ENCODE peak calls at places on chromosomes 5 and 9, in six cellular contexts. One of them, this sample, is unnamed.

GRCh38 chr5:159912033-159912800 is 4.1 kb upstream of the ADRA1B start:
- DNase-seq in prostate gland: no peak
- DNase-seq in ovary: no peak
- DNase-seq in K562: no peak
- DNase-seq in breast epithelium: no peak
- DNase-seq in transverse colon: peak; percentile 30
- DNase-seq in this sample: no peak

GRCh38 chr5:176450077-176450476 is 1.9 kb downstream of the FAF2 start:
- DNase-seq in prostate gland: no peak
- DNase-seq in ovary: no peak
- DNase-seq in K562: no peak
- DNase-seq in breast epithelium: no peak
- DNase-seq in transverse colon: no peak
- DNase-seq in this sample: no peak

GRCh38 chr5:85663708-85664031 is 954.1 kb upstream of the COX7C start:
- DNase-seq in prostate gland: no peak
- DNase-seq in ovary: no peak
- DNase-seq in K562: no peak
- DNase-seq in breast epithelium: no peak
- DNase-seq in transverse colon: no peak
- DNase-seq in this sample: no peak

GRCh38 chr9:34547960-34548603 is 25.3 kb upstream of the ENHO start:
- DNase-seq in prostate gland: peak; percentile 63
- DNase-seq in ovary: peak; percentile 64
- DNase-seq in K562: peak; percentile 54
- DNase-seq in breast epithelium: peak; percentile 56
- DNase-seq in transverse colon: peak; percentile 70
- DNase-seq in this sample: peak; percentile 87

GRCh38 chr9:95409650-95410426 is 92.3 kb upstream of the FANCC start:
- DNase-seq in prostate gland: no peak
- DNase-seq in ovary: no peak
- DNase-seq in K562: no peak
- DNase-seq in breast epithelium: no peak
- DNase-seq in transverse colon: no peak
- DNase-seq in this sample: no peak

GRCh38 chr5:124365491-124365890 is 380.9 kb downstream of the ZNF608 start:
- DNase-seq in prostate gland: no peak
- DNase-seq in ovary: no peak
- DNase-seq in K562: no peak
- DNase-seq in breast epithelium: no peak
- DNase-seq in transverse colon: no peak
- DNase-seq in this sample: no peak

GRCh38 chr9:128743421-128743820 is 19.5 kb upstream of the ZDHHC12 start:
- DNase-seq in prostate gland: no peak
- DNase-seq in ovary: no peak
- DNase-seq in K562: no peak
- DNase-seq in breast epithelium: no peak
- DNase-seq in transverse colon: no peak
- DNase-seq in this sample: no peak

GRCh38 chr5:388266-389196 is 54.4 kb upstream of the EXOC3 start:
- DNase-seq in prostate gland: peak; percentile 3
- DNase-seq in ovary: peak; percentile 6
- DNase-seq in K562: no peak
- DNase-seq in breast epithelium: peak; percentile 41
- DNase-seq in transverse colon: no peak
- DNase-seq in this sample: no peak

GRCh38 chr9:114445616-114446015 is 57.8 kb upstream of the AKNA start:
- DNase-seq in prostate gland: no peak
- DNase-seq in ovary: no peak
- DNase-seq in K562: no peak
- DNase-seq in breast epithelium: no peak
- DNase-seq in transverse colon: no peak
- DNase-seq in this sample: no peak

GRCh38 chr5:39176740-39177628 is 42.4 kb downstream of the FYB1 start:
- DNase-seq in prostate gland: no peak
- DNase-seq in ovary: no peak
- DNase-seq in K562: no peak
- DNase-seq in breast epithelium: no peak
- DNase-seq in transverse colon: no peak
- DNase-seq in this sample: no peak

GRCh38 chr9:3244963-3245653 is 280.7 kb downstream of the RFX3 start:
- DNase-seq in prostate gland: no peak
- DNase-seq in ovary: no peak
- DNase-seq in K562: no peak
- DNase-seq in breast epithelium: no peak
- DNase-seq in transverse colon: no peak
- DNase-seq in this sample: no peak

GRCh38 chr5:109654455-109654854 is 35.3 kb upstream of the MAN2A1 start:
- DNase-seq in prostate gland: no peak
- DNase-seq in ovary: no peak
- DNase-seq in K562: no peak
- DNase-seq in breast epithelium: no peak
- DNase-seq in transverse colon: no peak
- DNase-seq in this sample: no peak

GRCh38 chr5:92560698-92561361 is 1020.2 kb downstream of the NR2F1-AS1 start:
- DNase-seq in prostate gland: no peak
- DNase-seq in ovary: no peak
- DNase-seq in K562: no peak
- DNase-seq in breast epithelium: no peak
- DNase-seq in transverse colon: no peak
- DNase-seq in this sample: no peak

GRCh38 chr5:94691947-94692346 is 73.5 kb downstream of the SLF1 start:
- DNase-seq in prostate gland: no peak
- DNase-seq in ovary: no peak
- DNase-seq in K562: no peak
- DNase-seq in breast epithelium: no peak
- DNase-seq in transverse colon: no peak
- DNase-seq in this sample: peak; percentile 10

GRCh38 chr5:156640751-156641241 is 209.3 kb upstream of the PPP1R2B start:
- DNase-seq in prostate gland: no peak
- DNase-seq in ovary: no peak
- DNase-seq in K562: no peak
- DNase-seq in breast epithelium: no peak
- DNase-seq in transverse colon: no peak
- DNase-seq in this sample: no peak

GRCh38 chr5:154444559-154445421 is 1.0 kb upstream of the SAP30L start:
- DNase-seq in prostate gland: no peak
- DNase-seq in ovary: no peak
- DNase-seq in K562: peak; percentile 27
- DNase-seq in breast epithelium: no peak
- DNase-seq in transverse colon: peak; percentile 22
- DNase-seq in this sample: peak; percentile 14

GRCh38 chr9:16121168-16121567 is 568.3 kb downstream of the CCDC171 start:
- DNase-seq in prostate gland: no peak
- DNase-seq in ovary: no peak
- DNase-seq in K562: no peak
- DNase-seq in breast epithelium: no peak
- DNase-seq in transverse colon: no peak
- DNase-seq in this sample: no peak

GRCh38 chr9:4143951-4144717 is 155.7 kb downstream of the GLIS3 start:
- DNase-seq in prostate gland: no peak
- DNase-seq in ovary: no peak
- DNase-seq in K562: no peak
- DNase-seq in breast epithelium: no peak
- DNase-seq in transverse colon: no peak
- DNase-seq in this sample: no peak

GRCh38 chr5:150058480-150059126 is 27.8 kb downstream of the CSF1R start:
- DNase-seq in prostate gland: no peak
- DNase-seq in ovary: no peak
- DNase-seq in K562: peak; percentile 35
- DNase-seq in breast epithelium: peak; percentile 40
- DNase-seq in transverse colon: no peak
- DNase-seq in this sample: no peak

GRCh38 chr9:135075234-135076142 is 12.0 kb upstream of the OLFM1 start:
- DNase-seq in prostate gland: peak; percentile 60
- DNase-seq in ovary: peak; percentile 46
- DNase-seq in K562: no peak
- DNase-seq in breast epithelium: peak; percentile 20
- DNase-seq in transverse colon: peak; percentile 39
- DNase-seq in this sample: peak; percentile 61

GRCh38 chr5:97735209-97735608 is 552.2 kb upstream of the RIOK2 start:
- DNase-seq in prostate gland: no peak
- DNase-seq in ovary: no peak
- DNase-seq in K562: no peak
- DNase-seq in breast epithelium: no peak
- DNase-seq in transverse colon: no peak
- DNase-seq in this sample: no peak

GRCh38 chr5:125189451-125190051 is 443.1 kb upstream of the ZNF608 start:
- DNase-seq in prostate gland: no peak
- DNase-seq in ovary: no peak
- DNase-seq in K562: no peak
- DNase-seq in breast epithelium: no peak
- DNase-seq in transverse colon: no peak
- DNase-seq in this sample: no peak

GRCh38 chr5:143600396-143601075 is 197.1 kb upstream of the NR3C1 start:
- DNase-seq in prostate gland: no peak
- DNase-seq in ovary: no peak
- DNase-seq in K562: no peak
- DNase-seq in breast epithelium: no peak
- DNase-seq in transverse colon: no peak
- DNase-seq in this sample: no peak

GRCh38 chr9:87950765-87951488 is 23.4 kb downstream of the CDK20 start:
- DNase-seq in prostate gland: no peak
- DNase-seq in ovary: no peak
- DNase-seq in K562: peak; percentile 20
- DNase-seq in breast epithelium: no peak
- DNase-seq in transverse colon: no peak
- DNase-seq in this sample: no peak

GRCh38 chr5:134568761-134569725 is 43.6 kb downstream of the JADE2 start:
- DNase-seq in prostate gland: peak; percentile 52
- DNase-seq in ovary: peak; percentile 69
- DNase-seq in K562: no peak
- DNase-seq in breast epithelium: peak; percentile 33
- DNase-seq in transverse colon: peak; percentile 68
- DNase-seq in this sample: peak; percentile 82

GRCh38 chr5:10434392-10434791 is 7.3 kb upstream of the ROPN1L start:
- DNase-seq in prostate gland: no peak
- DNase-seq in ovary: no peak
- DNase-seq in K562: no peak
- DNase-seq in breast epithelium: no peak
- DNase-seq in transverse colon: no peak
- DNase-seq in this sample: no peak

GRCh38 chr9:105258225-105258737 is 13.8 kb downstream of the SLC44A1 start:
- DNase-seq in prostate gland: no peak
- DNase-seq in ovary: no peak
- DNase-seq in K562: no peak
- DNase-seq in breast epithelium: no peak
- DNase-seq in transverse colon: peak; percentile 27
- DNase-seq in this sample: no peak

GRCh38 chr5:133565993-133566392 is 46.3 kb downstream of the FSTL4 start:
- DNase-seq in prostate gland: no peak
- DNase-seq in ovary: no peak
- DNase-seq in K562: peak; percentile 32
- DNase-seq in breast epithelium: no peak
- DNase-seq in transverse colon: no peak
- DNase-seq in this sample: no peak

GRCh38 chr9:123081824-123082223 is 48.4 kb downstream of the GPR21 start:
- DNase-seq in prostate gland: no peak
- DNase-seq in ovary: no peak
- DNase-seq in K562: peak; percentile 46
- DNase-seq in breast epithelium: no peak
- DNase-seq in transverse colon: no peak
- DNase-seq in this sample: no peak

GRCh38 chr5:95471447-95471846 is 80.3 kb downstream of the FAM81B start:
- DNase-seq in prostate gland: no peak
- DNase-seq in ovary: no peak
- DNase-seq in K562: no peak
- DNase-seq in breast epithelium: no peak
- DNase-seq in transverse colon: no peak
- DNase-seq in this sample: no peak

GRCh38 chr9:69153707-69154521 is 20.2 kb upstream of the TJP2 start:
- DNase-seq in prostate gland: no peak
- DNase-seq in ovary: no peak
- DNase-seq in K562: no peak
- DNase-seq in breast epithelium: no peak
- DNase-seq in transverse colon: no peak
- DNase-seq in this sample: no peak
- H3K27ac ChIP-seq in prostate gland: no peak overlapping the region
- H3K27ac ChIP-seq in ovary: no peak overlapping the region
- H3K27ac ChIP-seq in K562: no peak overlapping the region
- H3K27ac ChIP-seq in breast epithelium: no peak overlapping the region
- H3K27ac ChIP-seq in transverse colon: no peak overlapping the region
- H3K27ac ChIP-seq in this sample: no peak overlapping the region

DNA sequence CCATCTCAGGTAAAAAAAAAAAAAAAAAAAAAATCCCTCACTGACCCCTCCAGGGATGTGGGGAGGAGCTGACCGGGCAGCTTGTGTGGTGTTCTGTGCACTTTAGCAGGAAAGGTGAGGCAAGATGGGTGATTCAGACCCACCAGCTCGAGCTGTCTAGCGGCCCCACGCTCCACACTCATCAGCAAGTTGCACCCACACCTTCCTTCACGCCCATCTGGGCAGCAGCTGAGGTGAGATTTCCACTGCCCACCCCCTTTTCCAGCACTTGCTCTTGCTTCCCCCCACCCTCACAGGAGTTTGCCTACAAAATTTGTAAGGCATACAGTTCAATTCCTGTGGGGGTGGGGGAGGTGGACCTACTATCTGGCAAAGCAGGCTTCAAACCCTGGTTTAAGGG is 58.7 kb upstream of the ZNF354B start:
- DNase-seq in prostate gland: no peak
- DNase-seq in ovary: no peak
- DNase-seq in K562: no peak
- DNase-seq in breast epithelium: no peak
- DNase-seq in transverse colon: no peak
- DNase-seq in this sample: no peak
- H3K9me3 ChIP-seq in prostate gland: no peaks in the 10 kb centered on the region
- H3K9me3 ChIP-seq in ovary: no peaks in the 10 kb centered on the region
- H3K9me3 ChIP-seq in K562: no peaks in the 10 kb centered on the region
- H3K9me3 ChIP-seq in breast epithelium: no peaks in the 10 kb centered on the region
- H3K9me3 ChIP-seq in transverse colon: no peaks in the 10 kb centered on the region
- H3K9me3 ChIP-seq in this sample: no peaks in the 10 kb centered on the region

DNA sequence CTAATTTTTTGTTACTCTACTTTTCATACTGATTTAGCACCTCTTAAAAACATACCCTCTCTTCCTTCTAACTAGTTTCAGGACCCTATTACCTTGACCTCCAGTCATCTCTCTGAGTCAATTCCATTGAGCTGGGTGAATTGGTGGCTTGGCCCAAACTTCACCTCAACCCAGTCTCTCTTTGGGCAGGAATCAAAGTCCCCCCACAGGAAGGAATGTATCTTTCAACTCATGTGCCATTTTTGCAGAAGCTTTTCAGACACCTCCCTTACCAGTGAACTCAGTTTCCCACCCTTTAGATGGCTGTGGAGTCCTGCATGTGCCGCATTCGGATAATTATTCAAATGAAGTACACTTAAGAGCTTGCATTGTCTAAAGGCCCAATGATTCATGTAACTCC is 693.6 kb downstream of the PTPRD start:
- DNase-seq in prostate gland: no peak
- DNase-seq in ovary: no peak
- DNase-seq in K562: no peak
- DNase-seq in breast epithelium: no peak
- DNase-seq in transverse colon: no peak
- DNase-seq in this sample: no peak
- TF ChIP-seq POLR2A in prostate gland: no peak
- TF ChIP-seq POLR2A in ovary: no peak
- TF ChIP-seq POLR2A in K562: no peak
- TF ChIP-seq POLR2A in breast epithelium: no peak
- TF ChIP-seq POLR2A in transverse colon: no peak
- TF ChIP-seq POLR2A in this sample: no peak

GRCh38 chr9:1007312-1007711 is 30.9 kb downstream of the DMRT3 start:
- DNase-seq in prostate gland: no peak
- DNase-seq in ovary: no peak
- DNase-seq in K562: no peak
- DNase-seq in breast epithelium: no peak
- DNase-seq in transverse colon: no peak
- DNase-seq in this sample: no peak
- H3K27ac ChIP-seq in prostate gland: no peak overlapping the region
- H3K27ac ChIP-seq in ovary: no peak overlapping the region
- H3K27ac ChIP-seq in K562: no peak overlapping the region
- H3K27ac ChIP-seq in breast epithelium: no peak overlapping the region
- H3K27ac ChIP-seq in transverse colon: no peak overlapping the region
- H3K27ac ChIP-seq in this sample: no peak overlapping the region